ENCODE peak calls at places on chromosomes 12 and 14, in six cellular contexts. Y is AG08396, A is mucosa of gallbladder, W is astrocyte of the spinal cord, C is Karpas-422, V is ELR. D is an unnamed sample.

GRCh38 chr12:68855111-68855510 is 47.1 kb downstream of the MDM2 start:
- DNase-seq in C (no peak), V (no peak), A (no peak), W (no peak), Y (no peak), D (no peak)

GRCh38 chr12:15783288-15783687 is 5.9 kb downstream of the EPS8 start:
- DNase-seq in W (peak), A (no peak), Y (no peak), V (no peak), C (no peak), D (no peak)

GRCh38 chr12:104733717-104734175 is 224.3 kb downstream of the SLC41A2 start:
- DNase-seq in A (no peak), C (peak), Y (no peak), V (peak), W (no peak), D (no peak)

GRCh38 chr12:38163442-38163801 is 153.2 kb upstream of the ALG10B start:
- DNase-seq in C (no peak), A (no peak), W (no peak), V (no peak), Y (no peak), D (no peak)

GRCh38 chr12:116194935-116195431 is 82.5 kb downstream of the MED13L start:
- DNase-seq in Y (no peak), V (no peak), A (no peak), C (no peak), W (no peak), D (no peak)

GRCh38 chr14:32608880-32609279 is 279.8 kb downstream of the AKAP6 start:
- DNase-seq in W (peak), C (no peak), Y (no peak), V (no peak), A (no peak), D (no peak)

GRCh38 chr12:93127107-93127560 is 198.0 kb upstream of the EEA1 start:
- DNase-seq in Y (no peak), C (no peak), W (no peak), A (no peak), V (no peak), D (no peak)

GRCh38 chr14:34804933-34805332 is 70.2 kb downstream of the BAZ1A start:
- DNase-seq in Y (no peak), W (no peak), A (no peak), C (no peak), V (no peak), D (no peak)

GRCh38 chr12:128844031-128844635 is 9.1 kb upstream of the GLT1D1 start:
- DNase-seq in A (no peak), W (no peak), Y (no peak), C (no peak), V (no peak), D (no peak)

GRCh38 chr12:80186727-80187217 is 87.4 kb downstream of the OTOGL start:
- DNase-seq in C (peak), A (peak), W (peak), V (peak), Y (peak), D (peak)

GRCh38 chr14:106506901-106507305 is 980.5 kb downstream of the TMEM121 start:
- DNase-seq in Y (no peak), C (no peak), A (no peak), V (no peak), W (no peak), D (no peak)

GRCh38 chr14:77158175-77158908 is 16.8 kb upstream of the ZDHHC22 start:
- DNase-seq in C (no peak), V (peak), W (peak), Y (peak), A (no peak), D (no peak)

GRCh38 chr12:50111693-50112455 is at the start of gene COX14:
- DNase-seq in A (peak), Y (peak), W (peak), V (peak), C (peak), D (peak)

GRCh38 chr12:77442633-77443032 is 377.3 kb upstream of the E2F7 start:
- DNase-seq in W (no peak), C (no peak), A (no peak), V (no peak), Y (no peak), D (no peak)

GRCh38 chr12:71449373-71450070 is 9.9 kb downstream of the LGR5 start:
- DNase-seq in A (no peak), C (no peak), W (no peak), Y (no peak), V (no peak), D (no peak)

GRCh38 chr14:59918824-59919581 is 941 bp upstream of the LRRC9 start:
- DNase-seq in C (no peak), A (no peak), W (peak), V (peak), Y (peak), D (no peak)

GRCh38 chr12:64318605-64319004 is 72.0 kb downstream of the C12orf56 start:
- DNase-seq in C (no peak), Y (no peak), A (no peak), V (peak), W (peak), D (no peak)

D was measured in foreskin melanocyte.